ENCODE peak calls at places on chromosomes 16 and 17, in nine cellular contexts. One of them, this sample, is unnamed. For H3K27me3, the result is how much of the 10 kb centered on the place peaks cover.

GRCh38 chr17:16934133-16934795 is 37.7 kb downstream of the TNFRSF13B start:
- DNase-seq in adrenal gland: no peak
- DNase-seq in right cardiac atrium: no peak
- DNase-seq in effector memory CD4-positive, alpha-beta T cell: no peak
- DNase-seq in WERI-Rb-1: no peak
- DNase-seq in ovary: no peak
- DNase-seq in CD8-positive, alpha-beta T cell: no peak
- DNase-seq in adipocyte: no peak
- DNase-seq in prostate gland: no peak
- DNase-seq in this sample: no peak

GRCh38 chr16:69376393-69377059 is 9.3 kb downstream of the TERF2 start:
- DNase-seq in adipocyte: no peak
- DNase-seq in adrenal gland: no peak
- DNase-seq in WERI-Rb-1: no peak
- DNase-seq in right cardiac atrium: no peak
- DNase-seq in prostate gland: no peak
- DNase-seq in effector memory CD4-positive, alpha-beta T cell: no peak
- DNase-seq in CD8-positive, alpha-beta T cell: no peak
- DNase-seq in ovary: no peak
- DNase-seq in this sample: no peak

GRCh38 chr16:70512456-70512855 is 10.9 kb downstream of the COG4 start:
- DNase-seq in adrenal gland: peak
- DNase-seq in right cardiac atrium: no peak
- DNase-seq in prostate gland: no peak
- DNase-seq in adipocyte: no peak
- DNase-seq in effector memory CD4-positive, alpha-beta T cell: no peak
- DNase-seq in CD8-positive, alpha-beta T cell: no peak
- DNase-seq in ovary: no peak
- DNase-seq in WERI-Rb-1: no peak
- DNase-seq in this sample: peak

GRCh38 chr17:63455417-63455816 is 9.3 kb upstream of the CYB561 start:
- DNase-seq in prostate gland: no peak
- DNase-seq in ovary: no peak
- DNase-seq in adrenal gland: no peak
- DNase-seq in CD8-positive, alpha-beta T cell: no peak
- DNase-seq in effector memory CD4-positive, alpha-beta T cell: no peak
- DNase-seq in WERI-Rb-1: no peak
- DNase-seq in right cardiac atrium: peak
- DNase-seq in adipocyte: no peak
- DNase-seq in this sample: no peak

GRCh38 chr17:3963214-3964201 is 729 bp downstream of the ATP2A3 start:
- DNase-seq in effector memory CD4-positive, alpha-beta T cell: peak
- DNase-seq in CD8-positive, alpha-beta T cell: peak
- DNase-seq in prostate gland: no peak
- DNase-seq in WERI-Rb-1: no peak
- DNase-seq in adrenal gland: no peak
- DNase-seq in adipocyte: no peak
- DNase-seq in right cardiac atrium: peak
- DNase-seq in ovary: no peak
- DNase-seq in this sample: no peak

GRCh38 chr16:12327971-12328726 is 351.6 kb downstream of the SNX29 start:
- DNase-seq in prostate gland: no peak
- DNase-seq in right cardiac atrium: no peak
- DNase-seq in ovary: no peak
- DNase-seq in adrenal gland: no peak
- DNase-seq in adipocyte: no peak
- DNase-seq in CD8-positive, alpha-beta T cell: no peak
- DNase-seq in WERI-Rb-1: no peak
- DNase-seq in effector memory CD4-positive, alpha-beta T cell: no peak
- DNase-seq in this sample: no peak

GRCh38 chr17:19791918-19792317 is 43.8 kb upstream of the ALDH3A1 start:
- DNase-seq in CD8-positive, alpha-beta T cell: no peak
- DNase-seq in ovary: no peak
- DNase-seq in adipocyte: no peak
- DNase-seq in WERI-Rb-1: no peak
- DNase-seq in effector memory CD4-positive, alpha-beta T cell: no peak
- DNase-seq in right cardiac atrium: no peak
- DNase-seq in prostate gland: no peak
- DNase-seq in adrenal gland: no peak
- DNase-seq in this sample: no peak

GRCh38 chr16:3131755-3132377 is 3.0 kb upstream of the ZNF213 start:
- DNase-seq in prostate gland: no peak
- DNase-seq in adrenal gland: no peak
- DNase-seq in right cardiac atrium: peak
- DNase-seq in adipocyte: peak
- DNase-seq in ovary: no peak
- DNase-seq in CD8-positive, alpha-beta T cell: no peak
- DNase-seq in effector memory CD4-positive, alpha-beta T cell: no peak
- DNase-seq in WERI-Rb-1: peak
- DNase-seq in this sample: peak

GRCh38 chr17:28131592-28131991 is 89.1 kb downstream of the NLK start:
- DNase-seq in adrenal gland: no peak
- DNase-seq in adipocyte: no peak
- DNase-seq in WERI-Rb-1: no peak
- DNase-seq in CD8-positive, alpha-beta T cell: no peak
- DNase-seq in right cardiac atrium: no peak
- DNase-seq in ovary: no peak
- DNase-seq in effector memory CD4-positive, alpha-beta T cell: no peak
- DNase-seq in prostate gland: no peak
- DNase-seq in this sample: no peak

GRCh38 chr17:64788286-64789060 is 126.4 kb upstream of the SMURF2 start:
- DNase-seq in right cardiac atrium: no peak
- DNase-seq in effector memory CD4-positive, alpha-beta T cell: no peak
- DNase-seq in WERI-Rb-1: no peak
- DNase-seq in adipocyte: no peak
- DNase-seq in CD8-positive, alpha-beta T cell: no peak
- DNase-seq in prostate gland: no peak
- DNase-seq in ovary: no peak
- DNase-seq in adrenal gland: no peak
- DNase-seq in this sample: no peak

GRCh38 chr17:47076171-47076570 is 97.1 kb upstream of the RPRML start:
- DNase-seq in CD8-positive, alpha-beta T cell: no peak
- DNase-seq in ovary: no peak
- DNase-seq in adipocyte: peak
- DNase-seq in prostate gland: no peak
- DNase-seq in effector memory CD4-positive, alpha-beta T cell: no peak
- DNase-seq in right cardiac atrium: no peak
- DNase-seq in WERI-Rb-1: no peak
- DNase-seq in adrenal gland: no peak
- DNase-seq in this sample: no peak

GRCh38 chr16:17983114-17983513 is 353.4 kb downstream of the NPIPA8 start:
- DNase-seq in prostate gland: no peak
- DNase-seq in CD8-positive, alpha-beta T cell: no peak
- DNase-seq in WERI-Rb-1: no peak
- DNase-seq in right cardiac atrium: no peak
- DNase-seq in adipocyte: no peak
- DNase-seq in adrenal gland: no peak
- DNase-seq in ovary: no peak
- DNase-seq in effector memory CD4-positive, alpha-beta T cell: no peak
- DNase-seq in this sample: no peak

GRCh38 chr16:71311553-71312158 is 22.5 kb upstream of the CMTR2 start:
- DNase-seq in adrenal gland: peak
- DNase-seq in ovary: no peak
- DNase-seq in CD8-positive, alpha-beta T cell: no peak
- DNase-seq in right cardiac atrium: no peak
- DNase-seq in adipocyte: peak
- DNase-seq in WERI-Rb-1: peak
- DNase-seq in prostate gland: no peak
- DNase-seq in effector memory CD4-positive, alpha-beta T cell: no peak
- DNase-seq in this sample: no peak

GRCh38 chr17:14780116-14780515 is 479.2 kb downstream of the HS3ST3B1 start:
- DNase-seq in WERI-Rb-1: peak
- DNase-seq in adrenal gland: no peak
- DNase-seq in adipocyte: no peak
- DNase-seq in right cardiac atrium: no peak
- DNase-seq in CD8-positive, alpha-beta T cell: no peak
- DNase-seq in effector memory CD4-positive, alpha-beta T cell: no peak
- DNase-seq in ovary: no peak
- DNase-seq in prostate gland: no peak
- DNase-seq in this sample: no peak

GRCh38 chr17:80035937-80036714 is at the start of gene CCDC40:
- DNase-seq in prostate gland: peak
- DNase-seq in adipocyte: peak
- DNase-seq in CD8-positive, alpha-beta T cell: peak
- DNase-seq in ovary: peak
- DNase-seq in adrenal gland: peak
- DNase-seq in right cardiac atrium: peak
- DNase-seq in effector memory CD4-positive, alpha-beta T cell: peak
- DNase-seq in WERI-Rb-1: peak
- DNase-seq in this sample: peak

GRCh38 chr17:64459284-64459747 is 10.4 kb downstream of the MILR1 start:
- DNase-seq in WERI-Rb-1: no peak
- DNase-seq in adrenal gland: no peak
- DNase-seq in right cardiac atrium: no peak
- DNase-seq in adipocyte: peak
- DNase-seq in prostate gland: no peak
- DNase-seq in CD8-positive, alpha-beta T cell: no peak
- DNase-seq in effector memory CD4-positive, alpha-beta T cell: no peak
- DNase-seq in ovary: no peak
- DNase-seq in this sample: peak

GRCh38 chr17:65057520-65058075 is 1.1 kb upstream of the GNA13 start:
- DNase-seq in CD8-positive, alpha-beta T cell: no peak
- DNase-seq in ovary: no peak
- DNase-seq in right cardiac atrium: peak
- DNase-seq in WERI-Rb-1: no peak
- DNase-seq in adrenal gland: peak
- DNase-seq in effector memory CD4-positive, alpha-beta T cell: no peak
- DNase-seq in prostate gland: no peak
- DNase-seq in adipocyte: no peak
- DNase-seq in this sample: no peak

GRCh38 chr17:41377546-41377945 is 4.6 kb downstream of the KRT34 start:
- DNase-seq in effector memory CD4-positive, alpha-beta T cell: no peak
- DNase-seq in CD8-positive, alpha-beta T cell: no peak
- DNase-seq in ovary: no peak
- DNase-seq in adrenal gland: no peak
- DNase-seq in right cardiac atrium: no peak
- DNase-seq in WERI-Rb-1: no peak
- DNase-seq in prostate gland: no peak
- DNase-seq in adipocyte: peak
- DNase-seq in this sample: no peak

GRCh38 chr16:9144106-9144505 is 52.7 kb downstream of the HAPSTR1 start:
- DNase-seq in WERI-Rb-1: no peak
- DNase-seq in prostate gland: no peak
- DNase-seq in ovary: no peak
- DNase-seq in right cardiac atrium: no peak
- DNase-seq in adipocyte: no peak
- DNase-seq in adrenal gland: no peak
- DNase-seq in effector memory CD4-positive, alpha-beta T cell: no peak
- DNase-seq in CD8-positive, alpha-beta T cell: no peak
- DNase-seq in this sample: no peak

GRCh38 chr16:88303890-88304819 is 78.6 kb upstream of the ZNF469 start:
- DNase-seq in effector memory CD4-positive, alpha-beta T cell: no peak
- DNase-seq in prostate gland: no peak
- DNase-seq in adipocyte: peak
- DNase-seq in CD8-positive, alpha-beta T cell: no peak
- DNase-seq in ovary: peak
- DNase-seq in WERI-Rb-1: no peak
- DNase-seq in adrenal gland: peak
- DNase-seq in right cardiac atrium: peak
- DNase-seq in this sample: peak

GRCh38 chr17:63035695-63036094 is 69.7 kb downstream of the TANC2 start:
- DNase-seq in effector memory CD4-positive, alpha-beta T cell: no peak
- DNase-seq in prostate gland: no peak
- DNase-seq in adipocyte: no peak
- DNase-seq in ovary: no peak
- DNase-seq in adrenal gland: no peak
- DNase-seq in CD8-positive, alpha-beta T cell: no peak
- DNase-seq in WERI-Rb-1: no peak
- DNase-seq in right cardiac atrium: no peak
- DNase-seq in this sample: no peak

GRCh38 chr16:15141586-15141985 is 47.5 kb upstream of the RRN3 start:
- DNase-seq in ovary: no peak
- DNase-seq in effector memory CD4-positive, alpha-beta T cell: no peak
- DNase-seq in CD8-positive, alpha-beta T cell: no peak
- DNase-seq in right cardiac atrium: no peak
- DNase-seq in prostate gland: no peak
- DNase-seq in adipocyte: no peak
- DNase-seq in WERI-Rb-1: no peak
- DNase-seq in adrenal gland: no peak
- DNase-seq in this sample: no peak
- H3K4me3 ChIP-seq in ovary: no peak
- H3K4me3 ChIP-seq in effector memory CD4-positive, alpha-beta T cell: no peak
- H3K4me3 ChIP-seq in CD8-positive, alpha-beta T cell: no peak
- H3K4me3 ChIP-seq in right cardiac atrium: no peak
- H3K4me3 ChIP-seq in prostate gland: no peak
- H3K4me3 ChIP-seq in adipocyte: no peak
- H3K4me3 ChIP-seq in WERI-Rb-1: no peak
- H3K4me3 ChIP-seq in adrenal gland: no peak
- H3K4me3 ChIP-seq in this sample: no peak

GRCh38 chr17:77882040-77882439 is 76.5 kb upstream of the TNRC6C start:
- DNase-seq in CD8-positive, alpha-beta T cell: no peak
- DNase-seq in WERI-Rb-1: no peak
- DNase-seq in adipocyte: no peak
- DNase-seq in prostate gland: no peak
- DNase-seq in adrenal gland: no peak
- DNase-seq in effector memory CD4-positive, alpha-beta T cell: no peak
- DNase-seq in right cardiac atrium: peak
- DNase-seq in ovary: no peak
- DNase-seq in this sample: no peak
- H3K27me3 ChIP-seq in CD8-positive, alpha-beta T cell: under half
- H3K27me3 ChIP-seq in WERI-Rb-1: under half
- H3K27me3 ChIP-seq in adipocyte: under half
- H3K27me3 ChIP-seq in prostate gland: under half
- H3K27me3 ChIP-seq in adrenal gland: under half
- H3K27me3 ChIP-seq in effector memory CD4-positive, alpha-beta T cell: under half
- H3K27me3 ChIP-seq in right cardiac atrium: under half
- H3K27me3 ChIP-seq in ovary: under half
- H3K27me3 ChIP-seq in this sample: under half

DNA sequence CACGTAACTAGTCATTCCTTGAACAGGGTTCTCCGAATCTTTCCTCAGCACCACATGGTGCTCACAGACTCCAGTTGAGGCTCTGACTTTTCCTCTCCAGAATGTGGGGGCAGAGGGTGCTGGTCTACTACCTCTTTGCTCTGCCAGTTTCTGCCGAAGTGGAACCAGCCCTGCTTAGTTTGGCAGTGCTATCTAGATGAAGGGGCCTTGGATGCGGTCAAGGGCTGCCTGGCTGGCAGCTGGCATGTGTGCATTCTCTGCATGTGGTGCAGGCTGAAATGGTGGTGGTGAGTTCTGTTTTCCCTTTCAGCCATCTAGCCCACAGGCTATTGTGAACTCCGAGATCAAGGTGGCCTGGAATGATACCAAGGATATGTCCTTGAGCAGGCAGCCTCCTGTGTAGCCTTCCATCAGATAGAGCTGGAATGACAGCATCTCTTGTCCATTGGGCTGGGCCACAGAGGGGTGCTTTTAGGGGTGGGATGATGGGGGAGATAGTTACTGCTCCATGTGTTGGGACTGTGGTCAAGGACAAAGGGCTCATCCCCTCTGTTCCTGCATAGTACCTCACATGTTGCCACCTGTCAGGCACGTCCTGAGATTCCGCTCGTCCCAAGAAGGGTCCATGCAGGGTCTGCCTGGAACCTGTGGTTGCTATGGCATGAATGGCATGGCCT is 2.0 kb downstream of the DYNLL2 start:
- DNase-seq in ovary: no peak
- DNase-seq in WERI-Rb-1: no peak
- DNase-seq in right cardiac atrium: no peak
- DNase-seq in adipocyte: peak
- DNase-seq in effector memory CD4-positive, alpha-beta T cell: no peak
- DNase-seq in adrenal gland: peak
- DNase-seq in prostate gland: no peak
- DNase-seq in CD8-positive, alpha-beta T cell: no peak
- DNase-seq in this sample: no peak
- H3K4me3 ChIP-seq in ovary: peak
- H3K4me3 ChIP-seq in WERI-Rb-1: peak
- H3K4me3 ChIP-seq in right cardiac atrium: peak
- H3K4me3 ChIP-seq in adipocyte: peak
- H3K4me3 ChIP-seq in effector memory CD4-positive, alpha-beta T cell: peak
- H3K4me3 ChIP-seq in adrenal gland: peak
- H3K4me3 ChIP-seq in prostate gland: peak
- H3K4me3 ChIP-seq in CD8-positive, alpha-beta T cell: peak
- H3K4me3 ChIP-seq in this sample: peak

GRCh38 chr17:34527121-34527907 is 52.1 kb upstream of the TMEM132E start:
- DNase-seq in WERI-Rb-1: no peak
- DNase-seq in ovary: no peak
- DNase-seq in adipocyte: no peak
- DNase-seq in adrenal gland: no peak
- DNase-seq in effector memory CD4-positive, alpha-beta T cell: no peak
- DNase-seq in CD8-positive, alpha-beta T cell: no peak
- DNase-seq in prostate gland: no peak
- DNase-seq in right cardiac atrium: no peak
- DNase-seq in this sample: no peak
- H3K27me3 ChIP-seq in WERI-Rb-1: under half
- H3K27me3 ChIP-seq in ovary: under half
- H3K27me3 ChIP-seq in adipocyte: under half
- H3K27me3 ChIP-seq in adrenal gland: under half
- H3K27me3 ChIP-seq in effector memory CD4-positive, alpha-beta T cell: under half
- H3K27me3 ChIP-seq in CD8-positive, alpha-beta T cell: under half
- H3K27me3 ChIP-seq in prostate gland: under half
- H3K27me3 ChIP-seq in right cardiac atrium: under half
- H3K27me3 ChIP-seq in this sample: under half

This sample was measured in MG63.